ENCODE peak calls at places on chromosomes 4 and X, in seven cellular contexts. U, B, E, D, S, X and W are unnamed samples.

GRCh38 chrX:134236690-134237362 is at the start of gene CCDC160:
- DNase-seq in S (peak), E (peak), D (peak), B (peak), U (peak), X (peak), W (peak)

GRCh38 chrX:153443476-153444332 is 2.2 kb downstream of the TREX2 start:
- DNase-seq in X (no peak), E (no peak), B (no peak), D (no peak), S (no peak), U (no peak), W (no peak)

GRCh38 chrX:7059214-7059838 is 88.2 kb upstream of the STS start:
- DNase-seq in E (no peak), X (no peak), B (no peak), U (no peak), S (no peak), D (no peak), W (no peak)

GRCh38 chr4:112327950-112328349 is 30.8 kb downstream of the ALPK1 start:
- DNase-seq in U (no peak), X (no peak), E (no peak), S (no peak), D (no peak), B (peak), W (peak)

GRCh38 chr4:152999376-153000067 is 63.4 kb downstream of the FHDC1 start:
- DNase-seq in S (peak), B (no peak), X (no peak), E (no peak), D (no peak), U (no peak), W (no peak)

GRCh38 chr4:110049951-110050925 is 137.6 kb downstream of the EGF start:
- DNase-seq in U (peak), D (peak), E (peak), X (peak), B (peak), S (peak), W (peak)

GRCh38 chr4:1939664-1940509 is 68.7 kb downstream of the NSD2 start:
- DNase-seq in B (no peak), X (no peak), E (no peak), S (peak), D (peak), U (no peak), W (no peak)

GRCh38 chr4:108130955-108131354 is 37.8 kb downstream of the LEF1 start:
- DNase-seq in U (no peak), X (no peak), E (no peak), D (no peak), S (no peak), B (peak), W (no peak)

GRCh38 chr4:110224142-110224541 is 25.7 kb upstream of the ELOVL6 start:
- DNase-seq in U (no peak), B (no peak), S (no peak), D (no peak), X (no peak), E (no peak), W (no peak)

GRCh38 chr4:19883841-19884240 is 367.9 kb upstream of the SLIT2 start:
- DNase-seq in U (no peak), D (no peak), E (no peak), S (no peak), B (no peak), X (no peak), W (no peak)

GRCh38 chrX:38768079-38768478 is 33.2 kb upstream of the MID1IP1 start:
- DNase-seq in E (no peak), D (no peak), U (no peak), X (no peak), B (no peak), S (no peak), W (peak)

GRCh38 chrX:39777623-39778025 is 320.1 kb downstream of the BCOR start:
- DNase-seq in B (no peak), D (no peak), U (no peak), X (no peak), E (no peak), S (no peak), W (no peak)

GRCh38 chrX:97027384-97027922 is 143.7 kb downstream of the RPA4 start:
- DNase-seq in S (no peak), X (no peak), D (no peak), U (no peak), B (peak), E (no peak), W (peak)

GRCh38 chrX:74924449-74925209 is 623 bp downstream of the NEXMIF start:
- DNase-seq in E (peak), S (peak), D (peak), B (peak), U (peak), X (no peak), W (peak)

GRCh38 chrX:136954930-136955329 is 74.4 kb upstream of the RBMX start:
- DNase-seq in D (no peak), E (no peak), X (no peak), U (no peak), S (no peak), B (peak), W (no peak)

GRCh38 chr4:46953564-46953963 is 39.8 kb downstream of the GABRA4 start:
- DNase-seq in E (no peak), D (no peak), S (no peak), X (no peak), B (no peak), U (no peak), W (no peak)

GRCh38 chrX:48493890-48494364 is 14.9 kb upstream of the PORCN start:
- DNase-seq in X (peak), E (no peak), D (peak), S (no peak), U (no peak), B (peak), W (peak)

GRCh38 chr4:8292388-8293107 is 23.0 kb downstream of the HTRA3 start:
- DNase-seq in D (no peak), E (peak), X (no peak), B (no peak), S (no peak), U (no peak), W (no peak)

GRCh38 chr4:134388351-134388750 is 186.8 kb upstream of the PABPC4L start:
- DNase-seq in B (peak), D (no peak), X (no peak), S (no peak), E (no peak), U (no peak), W (no peak)

GRCh38 chr4:135372131-135372530 is 1170.5 kb upstream of the PABPC4L start:
- DNase-seq in X (no peak), E (no peak), S (no peak), B (no peak), U (no peak), D (no peak), W (no peak)

GRCh38 chr4:40482985-40483647 is 146.5 kb downstream of the RBM47 start:
- DNase-seq in E (no peak), S (no peak), B (peak), X (peak), D (no peak), U (no peak), W (no peak)

GRCh38 chr4:8383451-8384160 is 56.9 kb downstream of the ACOX3 start:
- DNase-seq in S (no peak), X (no peak), B (no peak), U (no peak), D (no peak), E (no peak), W (peak)

GRCh38 chr4:46793036-46793435 is 116.0 kb downstream of the COX7B2 start:
- DNase-seq in D (no peak), X (no peak), E (no peak), B (no peak), S (no peak), U (no peak), W (no peak)

GRCh38 chrX:69297521-69297920 is 132.3 kb upstream of the PJA1 start:
- DNase-seq in E (no peak), S (no peak), B (no peak), D (no peak), X (no peak), U (no peak), W (peak)

GRCh38 chrX:15311119-15311518 is 4.3 kb downstream of the ASB11 start:
- DNase-seq in S (no peak), B (no peak), E (no peak), X (no peak), D (no peak), U (no peak), W (no peak)
- H3K27ac ChIP-seq in S (no peak), B (no peak), E (no peak), X (no peak), D (no peak), U (no peak), W (no peak)

GRCh38 chrX:16465081-16465876 is 184.7 kb upstream of the S100G start:
- DNase-seq in E (no peak), B (no peak), X (no peak), U (no peak), S (no peak), D (no peak), W (no peak)
- H3K27ac ChIP-seq in E (no peak), B (peak), X (no peak), U (no peak), S (no peak), D (no peak), W (no peak)

GRCh38 chrX:138710311-138710791 is 1.2 kb downstream of the FGF13 start:
- DNase-seq in X (no peak), E (no peak), D (no peak), B (no peak), U (no peak), S (peak), W (peak)
- H3K27ac ChIP-seq in X (no peak), E (peak), D (no peak), B (no peak), U (peak), S (no peak), W (no peak)

GRCh38 chrX:9923357-9923756 is 43.8 kb upstream of the CLDN34 start:
- DNase-seq in E (no peak), S (no peak), B (no peak), D (no peak), X (no peak), U (no peak), W (no peak)

GRCh38 chrX:9926002-9926401 is 41.2 kb upstream of the CLDN34 start:
- DNase-seq in U (no peak), B (no peak), E (no peak), S (no peak), X (no peak), D (no peak), W (no peak)

GRCh38 chrX:9927638-9928037 is 39.5 kb upstream of the CLDN34 start:
- DNase-seq in U (no peak), S (no peak), X (no peak), E (no peak), B (no peak), D (no peak), W (no peak)

GRCh38 chrX:9928083-9928482 is 39.1 kb upstream of the CLDN34 start:
- DNase-seq in D (no peak), U (peak), B (peak), X (peak), S (no peak), E (no peak), W (peak)
- H3K27ac ChIP-seq in D (no peak), U (no peak), B (peak), X (peak), S (no peak), E (no peak), W (no peak)

GRCh38 chrX:107747596-107748161 is 27.9 kb downstream of the TSC22D3 start:
- DNase-seq in D (no peak), E (peak), S (peak), B (no peak), U (no peak), X (no peak), W (peak)
- H3K27ac ChIP-seq in D (peak), E (peak), S (peak), B (no peak), U (peak), X (peak), W (no peak)

GRCh38 chrX:10486373-10486772 is 134.0 kb downstream of the MID1 start:
- DNase-seq in B (no peak), U (no peak), E (no peak), D (no peak), X (no peak), S (no peak), W (no peak)
- H3K27ac ChIP-seq in B (no peak), U (no peak), E (no peak), D (no peak), X (no peak), S (no peak), W (no peak)

GRCh38 chr4:113645288-113645687 is 116.2 kb downstream of the CAMK2D start:
- DNase-seq in D (no peak), E (no peak), B (no peak), X (no peak), U (no peak), S (no peak), W (no peak)

GRCh38 chr4:113645771-113646455 is 115.6 kb downstream of the CAMK2D start:
- DNase-seq in S (peak), X (no peak), B (peak), E (no peak), D (peak), U (no peak), W (no peak)

GRCh38 chr4:113641025-113641431 is 120.5 kb downstream of the CAMK2D start:
- DNase-seq in X (no peak), U (no peak), S (no peak), E (no peak), B (no peak), D (no peak), W (no peak)

GRCh38 chr4:113644398-113644797 is 117.1 kb downstream of the CAMK2D start:
- DNase-seq in E (no peak), S (no peak), X (no peak), U (no peak), D (no peak), B (no peak), W (no peak)

DNA sequence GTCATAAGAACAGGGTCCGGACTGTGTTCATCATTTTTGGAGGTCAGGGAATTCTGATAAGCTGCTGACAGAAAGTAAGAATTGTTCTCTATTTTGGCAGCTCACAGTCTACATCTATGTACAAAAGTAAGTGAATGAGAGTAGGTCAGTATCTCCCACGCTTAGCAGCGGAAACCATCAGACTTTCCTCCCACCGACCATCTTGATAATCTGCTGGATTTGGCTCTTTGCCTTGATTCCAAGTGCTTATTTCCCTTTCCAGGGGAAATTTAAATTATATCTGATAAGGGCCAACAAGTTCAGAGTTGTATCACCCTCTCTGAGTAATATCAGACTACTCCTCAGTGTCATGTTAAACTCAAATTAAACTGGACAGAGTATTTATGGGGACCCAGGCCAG is 118.0 kb downstream of the CAMK2D start:
- DNase-seq in X (no peak), B (no peak), E (no peak), D (no peak), U (no peak), S (no peak), W (no peak)
- H3K27ac ChIP-seq in X (no peak), B (no peak), E (no peak), D (no peak), U (no peak), S (no peak), W (no peak)

GRCh38 chrX:2342281-2342688 is 158.5 kb downstream of the DHRSX start:
- DNase-seq in S (no peak), E (no peak), U (no peak), B (no peak), X (no peak), D (no peak), W (no peak)
- H3K27ac ChIP-seq in S (no peak), E (peak), U (no peak), B (no peak), X (no peak), D (no peak), W (no peak)